ENCODE peak calls at places on chromosomes 11 and 22, in four cellular contexts. B is lower lobe of right lung, U is prostate gland, W is hepatocyte. X is an unnamed sample.

GRCh38 chr11:20158597-20159257 is 1.5 kb downstream of the DBX1 start:
- DNase-seq in U (peak; percentile 9), W (peak; percentile 82), B (peak; percentile 53), X (no peak)

GRCh38 chr11:60786811-60787567 is 1.9 kb downstream of the MS4A10 start:
- DNase-seq in U (no peak), B (peak; percentile 56), W (peak; percentile 29), X (no peak)

GRCh38 chr22:46272762-46273431 is 5.1 kb downstream of the TTC38 start:
- DNase-seq in U (no peak), W (no peak), B (no peak), X (no peak)

GRCh38 chr11:83257638-83258229 is 28.4 kb downstream of the CCDC90B start:
- DNase-seq in B (no peak), U (no peak), W (peak; percentile 7), X (no peak)

GRCh38 chr11:76577199-76577920 is 93.2 kb downstream of the LRRC32 start:
- DNase-seq in B (no peak), U (no peak), W (peak; percentile 88), X (no peak)

GRCh38 chr11:128502736-128503135 is 84.6 kb downstream of the ETS1 start:
- DNase-seq in B (no peak), W (peak; percentile 64), U (no peak), X (no peak)

GRCh38 chr22:42673898-42674390 is 24.8 kb upstream of the CYB5R3 start:
- DNase-seq in U (no peak), B (no peak), W (no peak), X (no peak)

GRCh38 chr11:9253086-9253485 is 12.1 kb downstream of the DENND5A start:
- DNase-seq in U (peak; percentile 13), B (no peak), W (no peak), X (no peak)

GRCh38 chr11:103170865-103171264 is 61.6 kb downstream of the DYNC2H1 start:
- DNase-seq in U (no peak), W (no peak), B (no peak), X (no peak)

GRCh38 chr11:70477607-70478006 is 79.3 kb downstream of the CTTN start:
- DNase-seq in W (no peak), U (no peak), B (peak; percentile 22), X (no peak)

GRCh38 chr22:30430933-30431332 is 5.4 kb downstream of the MTFP1 start:
- DNase-seq in B (no peak), W (no peak), U (no peak), X (no peak)

GRCh38 chr11:2271077-2271326 is 614 bp upstream of the ASCL2 start:
- DNase-seq in U (no peak), W (peak; percentile 39), B (peak; percentile 82), X (no peak)

GRCh38 chr11:12455938-12456337 is 78.6 kb downstream of the PARVA start:
- DNase-seq in U (no peak), B (no peak), W (no peak), X (no peak)

GRCh38 chr11:64777449-64778222 is 706 bp downstream of the SF1 start:
- DNase-seq in W (peak; percentile 95), U (peak; percentile 79), B (peak; percentile 89), X (peak; percentile 77)
- H3K4me1 ChIP-seq in W (peaks cover 15% of the 10 kb centered on the region), U (peaks cover 11% of the 10 kb centered on the region), B (peaks cover 56% of the 10 kb centered on the region), X (peaks cover 63% of the 10 kb centered on the region)

DNA sequence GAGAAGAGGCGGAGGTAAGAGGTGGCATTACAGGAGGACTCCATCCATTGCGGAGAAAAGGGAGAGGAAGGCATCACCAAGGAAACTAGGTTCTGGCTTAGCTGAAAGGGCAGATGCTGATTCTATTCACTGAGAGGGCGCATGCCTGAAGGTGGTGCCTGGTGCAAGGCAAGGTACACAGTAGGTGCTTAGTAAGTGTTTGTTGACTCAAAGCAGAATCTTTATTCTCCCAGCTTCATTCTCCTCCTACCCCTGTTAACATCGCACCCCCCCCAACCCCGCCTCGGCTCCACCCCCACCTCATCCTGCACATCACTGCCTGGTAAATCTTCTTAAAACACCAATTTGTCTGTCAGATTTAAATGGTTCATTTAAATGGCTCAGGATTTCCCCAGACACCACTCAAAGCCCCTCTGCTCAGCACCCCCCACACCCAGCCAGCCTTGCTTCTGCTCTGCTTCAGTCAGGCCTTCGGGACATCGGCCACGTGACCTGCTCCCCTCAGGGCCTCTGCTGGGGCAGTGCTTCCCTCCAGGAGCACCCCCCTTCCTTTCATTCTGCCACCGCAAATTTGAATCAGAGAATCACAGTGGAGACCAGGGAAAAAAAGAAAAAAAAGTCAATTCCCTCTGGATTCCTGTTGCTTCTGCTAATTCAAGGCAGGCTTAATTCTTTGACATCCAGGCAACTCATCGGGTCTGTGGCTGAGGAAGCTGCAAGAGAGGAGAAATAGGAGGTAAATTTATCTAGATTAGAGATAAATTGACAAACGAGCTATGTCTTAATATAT is 17.8 kb upstream of the RCN1 start:
- DNase-seq in B (no peak), U (no peak), W (no peak), X (no peak)
- H3K4me3 ChIP-seq in B (no peak overlapping the region), U (no peak overlapping the region), W (no peak overlapping the region), X (no peak overlapping the region)

GRCh38 chr11:64525711-64526110 is 65.3 kb upstream of the SLC22A12 start:
- DNase-seq in U (no peak), W (no peak), B (no peak), X (no peak)

GRCh38 chr11:64524534-64525042 is 66.4 kb upstream of the SLC22A12 start:
- DNase-seq in W (no peak), B (peak; percentile 10), U (no peak), X (no peak)

GRCh38 chr11:64523456-64524187 is 67.4 kb upstream of the SLC22A12 start:
- DNase-seq in U (no peak), W (no peak), B (no peak), X (no peak)

GRCh38 chr11:64526795-64527194 is 64.2 kb upstream of the SLC22A12 start:
- DNase-seq in U (no peak), B (peak; percentile 15), W (no peak), X (no peak)

GRCh38 chr11:64526356-64526755 is 64.7 kb upstream of the SLC22A12 start:
- DNase-seq in W (no peak), U (no peak), B (no peak), X (no peak)
- H3K4me1 ChIP-seq in W (no peaks in the 10 kb centered on the region), U (no peaks in the 10 kb centered on the region), B (no peaks in the 10 kb centered on the region), X (no peaks in the 10 kb centered on the region)

GRCh38 chr22:38260760-38261477 is 11.9 kb downstream of the TMEM184B start:
- DNase-seq in W (no peak), B (no peak), U (no peak), X (no peak)

GRCh38 chr22:38262051-38262795 is 10.6 kb downstream of the TMEM184B start:
- DNase-seq in B (peak; percentile 82), W (no peak), U (peak; percentile 67), X (peak; percentile 24)

GRCh38 chr22:38258895-38259294 is 13.9 kb downstream of the TMEM184B start:
- DNase-seq in B (no peak), U (no peak), W (no peak), X (no peak)

GRCh38 chr22:38259370-38259769 is 13.4 kb downstream of the TMEM184B start:
- DNase-seq in U (no peak), B (no peak), W (no peak), X (no peak)

DNA sequence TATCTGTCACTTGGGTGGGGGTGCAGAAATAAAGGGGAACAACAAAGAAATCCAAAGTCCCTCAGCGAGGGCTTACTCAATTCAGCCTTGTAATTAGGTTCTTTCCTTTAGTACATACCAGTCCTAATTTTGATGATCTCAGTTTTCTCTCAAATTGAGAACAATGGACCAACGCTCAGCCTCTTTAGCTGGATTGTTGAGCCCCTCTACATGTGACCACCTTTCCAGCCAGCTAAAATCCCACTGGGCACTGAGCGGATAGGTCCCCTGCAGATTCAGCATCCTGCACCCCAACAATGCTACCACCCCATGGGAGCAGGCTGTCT is 11.4 kb downstream of the TMEM184B start:
- DNase-seq in W (no peak), B (no peak), U (no peak), X (no peak)
- H3K4me3 ChIP-seq in W (no peak overlapping the region), B (no peak overlapping the region), U (no peak overlapping the region), X (no peak overlapping the region)